ENCODE peak calls at places on chromosomes 5 and 9, in four cellular contexts. R is IMR-90, K is GM12878, L is K562. M is an unnamed sample.

GRCh38 chr9:101445353-101446029 is 9.9 kb upstream of the ALDOB start:
- DNase-seq in R (peak; percentile 25), K (no peak), L (no peak), M (no peak)

GRCh38 chr5:111367081-111367480 is 142.9 kb downstream of the CAMK4 start:
- DNase-seq in R (no peak), K (no peak), L (no peak), M (no peak)

GRCh38 chr9:3893519-3893918 is 367.7 kb upstream of the RFX3 start:
- DNase-seq in R (no peak), K (no peak), L (no peak), M (no peak)

GRCh38 chr9:12930906-12931305 is 156.1 kb downstream of the LURAP1L start:
- DNase-seq in R (peak; percentile 6), K (no peak), L (no peak), M (peak; percentile 7)

GRCh38 chr9:78756813-78757510 is 460.0 kb downstream of the PSAT1 start:
- DNase-seq in R (no peak), K (peak; percentile 4), L (no peak), M (no peak)

GRCh38 chr5:10319202-10319851 is 11.6 kb upstream of the CMBL start:
- DNase-seq in R (peak; percentile 49), K (no peak), L (peak; percentile 91), M (no peak)

GRCh38 chr5:38250752-38251448 is 7.5 kb upstream of the EGFLAM start:
- DNase-seq in R (no peak), K (no peak), L (no peak), M (no peak)

GRCh38 chr9:33165263-33166151 is 1.6 kb downstream of the B4GALT1 start:
- DNase-seq in R (peak; percentile 83), K (peak; percentile 78), L (peak; percentile 70), M (no peak)

GRCh38 chr5:67880876-67881275 is 334.7 kb upstream of the PIK3R1 start:
- DNase-seq in R (no peak), K (no peak), L (no peak), M (no peak)

GRCh38 chr5:167608708-167609272 is 682.7 kb upstream of the WWC1 start:
- DNase-seq in R (no peak), K (no peak), L (no peak), M (no peak)

GRCh38 chr9:81313877-81314276 is 375.5 kb downstream of the TLE1 start:
- DNase-seq in R (no peak), K (no peak), L (no peak), M (no peak)

GRCh38 chr9:130017035-130017909 is 25.7 kb downstream of the FNBP1 start:
- DNase-seq in R (peak; percentile 27), K (no peak), L (no peak), M (no peak)

GRCh38 chr5:93162201-93162654 is 418.8 kb downstream of the NR2F1-AS1 start:
- DNase-seq in R (no peak), K (no peak), L (no peak), M (no peak)

GRCh38 chr5:33685873-33686550 is 205.8 kb downstream of the ADAMTS12 start:
- DNase-seq in R (no peak), K (no peak), L (no peak), M (no peak)

GRCh38 chr9:70195456-70195855 is 63.3 kb upstream of the SMC5 start:
- DNase-seq in R (peak; percentile 62), K (no peak), L (no peak), M (no peak)

GRCh38 chr5:137316346-137316736 is 182.8 kb downstream of the SPOCK1 start:
- DNase-seq in R (peak; percentile 25), K (no peak), L (no peak), M (no peak)

GRCh38 chr5:43024217-43024616 is 15.9 kb downstream of the ANXA2R start:
- DNase-seq in R (no peak), K (no peak), L (no peak), M (no peak)

GRCh38 chr9:2157277-2158105 is 142.3 kb downstream of the SMARCA2 start:
- DNase-seq in R (peak; percentile 69), K (no peak), L (no peak), M (peak; percentile 23)

GRCh38 chr5:176550275-176550831 is 1.2 kb downstream of the CDHR2 start:
- DNase-seq in R (no peak), K (no peak), L (no peak), M (no peak)

GRCh38 chr9:21477466-21477865 is 4.6 kb downstream of the IFNE start:
- DNase-seq in R (no peak), K (no peak), L (no peak), M (no peak)

GRCh38 chr9:130982636-130983282 is 26.2 kb upstream of the LAMC3 start:
- DNase-seq in R (no peak), K (no peak), L (no peak), M (no peak)

GRCh38 chr9:83299094-83299493 is 236.2 kb upstream of the RASEF start:
- DNase-seq in R (no peak), K (no peak), L (no peak), M (no peak)

GRCh38 chr9:83307051-83307724 is 231.0 kb downstream of the FRMD3 start:
- DNase-seq in R (no peak), K (no peak), L (no peak), M (no peak)

GRCh38 chr9:83299556-83299955 is 236.6 kb upstream of the RASEF start:
- DNase-seq in R (no peak), K (no peak), L (no peak), M (no peak)

DNA sequence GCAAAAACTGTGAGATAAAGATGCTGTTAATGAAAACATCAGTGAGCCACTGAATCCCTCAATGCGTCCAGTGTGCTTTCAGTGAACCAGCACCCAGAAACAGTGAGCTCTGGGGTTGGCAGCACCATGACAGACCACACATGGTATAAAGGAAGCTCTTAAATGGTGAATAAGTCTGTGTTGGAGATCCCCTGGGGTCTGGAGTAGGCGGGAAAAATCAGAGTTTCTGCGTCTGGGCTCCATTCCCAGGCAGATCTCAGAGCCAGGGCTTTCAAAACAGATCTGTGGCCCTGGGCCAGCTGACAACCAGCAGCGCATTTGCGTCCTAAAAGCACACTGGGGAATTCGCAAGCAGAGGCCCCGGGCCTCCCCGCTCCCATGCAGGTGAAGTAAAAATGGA is 233.5 kb downstream of the FRMD3 start:
- DNase-seq in R (peak; percentile 37), K (no peak), L (no peak), M (peak; percentile 77)
- H3K27ac ChIP-seq in R (no peak overlapping the region), K (no peak overlapping the region), L (no peak overlapping the region), M (peak overlapping the region; percentile 98)

DNA sequence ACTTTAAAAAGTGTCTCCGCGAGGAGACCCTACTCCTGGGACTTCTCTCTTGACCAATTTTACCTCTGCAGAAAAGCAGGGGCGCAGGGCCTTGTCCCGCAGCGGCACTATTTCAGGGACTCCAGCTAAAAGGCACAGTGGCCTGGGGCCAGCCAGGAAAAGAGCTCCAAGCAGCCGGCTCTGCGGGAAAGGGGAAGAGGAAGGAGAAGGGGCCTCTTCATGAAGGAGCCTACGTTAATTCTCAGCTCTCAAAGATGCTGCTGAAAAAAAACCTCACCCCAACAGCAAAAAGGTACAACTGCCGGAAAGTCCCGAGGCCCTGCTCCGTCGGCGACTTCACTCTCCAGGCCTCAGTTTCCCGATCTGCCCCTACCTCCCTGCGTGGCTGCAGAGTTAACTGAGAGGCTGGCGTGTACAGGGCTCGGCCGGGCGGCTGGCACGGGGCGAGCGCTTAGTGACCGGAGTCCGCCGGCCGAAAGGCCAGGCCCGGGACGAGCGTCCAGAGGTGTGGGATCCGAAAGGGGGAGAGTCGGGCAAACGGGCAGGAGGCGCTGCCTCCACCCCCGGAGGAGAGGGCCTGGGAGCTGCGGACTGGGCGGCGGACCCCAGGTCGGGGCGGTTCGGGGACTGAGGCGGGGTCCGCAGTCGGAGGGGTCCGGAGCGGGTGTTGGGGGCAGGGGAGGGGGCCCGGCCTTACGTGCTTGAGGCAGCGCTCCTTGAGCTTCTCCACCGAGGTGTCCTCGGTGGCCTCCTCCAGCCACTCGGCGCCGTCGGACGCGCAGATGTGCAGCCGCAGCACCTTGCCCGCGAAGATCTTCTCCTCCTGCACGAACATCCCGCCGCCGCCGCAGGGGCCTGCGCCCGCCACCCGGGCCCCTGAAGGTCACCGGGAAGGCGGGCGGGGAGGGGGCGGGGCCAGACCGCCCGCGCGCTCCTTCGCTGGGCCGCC is 571 bp downstream of the UBAC1 start:
- DNase-seq in R (no peak), K (no peak), L (no peak), M (peak; percentile 80)
- TF ChIP-seq RCOR1 in R (no peak), K (no peak), L (no peak), M (no peak)

GRCh38 chr9:136997355-136997754 is 987 bp upstream of the CLIC3 start:
- DNase-seq in R (no peak), K (no peak), L (no peak), M (no peak)
- H2AFZ ChIP-seq in R (no peak overlapping the region), K (no peak overlapping the region), L (no peak overlapping the region), M (no peak overlapping the region)

GRCh38 chr5:124397290-124397689 is 349.1 kb downstream of the ZNF608 start:
- DNase-seq in R (no peak), K (no peak), L (no peak), M (no peak)
- H3K27ac ChIP-seq in R (no peak overlapping the region), K (no peak overlapping the region), L (no peak overlapping the region), M (no peak overlapping the region)

DNA sequence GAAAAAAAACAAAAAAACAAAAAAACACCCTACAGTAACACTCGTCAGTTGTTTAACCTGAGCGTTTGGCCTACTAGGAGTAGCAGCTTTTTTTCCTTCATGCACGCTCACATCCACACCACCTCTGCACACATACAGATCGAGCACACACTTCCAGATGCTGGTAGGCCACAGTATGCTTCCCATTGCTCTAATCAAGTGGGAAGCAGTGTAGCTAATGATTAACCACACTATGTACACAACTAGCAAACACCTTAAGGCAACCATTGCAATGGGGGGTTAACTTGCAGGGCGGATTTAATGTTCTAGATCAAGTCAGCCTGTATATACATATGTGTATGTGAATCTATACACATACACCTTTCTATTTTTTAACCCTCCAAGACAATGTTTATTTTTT is 65.5 kb upstream of the GLRX start:
- DNase-seq in R (no peak), K (no peak), L (no peak), M (no peak)
- TF ChIP-seq RCOR1 in R (no peak), K (no peak), L (no peak), M (no peak)

GRCh38 chr9:5263568-5264218 is 32.5 kb downstream of the INSL4 start:
- DNase-seq in R (no peak), K (no peak), L (peak; percentile 5), M (no peak)
- H2AFZ ChIP-seq in R (no peak overlapping the region), K (peak overlapping the region; percentile 41), L (no peak overlapping the region), M (no peak overlapping the region)

DNA sequence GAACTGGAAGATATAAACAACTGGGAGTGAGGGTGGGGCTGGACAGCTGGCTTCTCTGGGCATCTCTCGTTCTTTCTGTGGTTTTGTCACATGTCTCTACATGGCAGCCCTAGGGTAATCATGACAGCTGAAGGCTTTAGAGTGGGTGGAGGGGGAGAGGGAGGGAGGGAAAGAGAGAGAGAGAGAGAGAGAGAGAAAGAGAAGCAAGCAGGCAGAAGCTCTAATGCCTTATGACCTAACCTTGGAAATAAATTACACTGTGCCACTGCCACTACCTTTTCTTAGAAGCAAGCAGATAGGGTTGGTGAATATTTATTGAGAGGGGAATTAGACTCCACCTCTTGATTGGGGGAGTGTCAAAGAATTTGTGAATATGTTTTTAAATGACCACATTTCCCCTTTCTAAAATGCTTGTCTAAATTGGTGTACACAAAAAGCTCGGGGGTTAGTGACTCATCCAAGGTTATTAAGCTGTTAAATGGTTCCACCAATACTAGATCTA is 2.6 kb upstream of the DAPK1 start:
- DNase-seq in R (no peak), K (no peak), L (peak; percentile 36), M (no peak)
- H3K27ac ChIP-seq in R (no peak overlapping the region), K (no peak overlapping the region), L (no peak overlapping the region), M (no peak overlapping the region)

M was measured in SK-N-SH.